ENCODE peak calls at places on chromosomes 5 and 9, in nine cellular contexts. S, A, W, G, C, O, X, R and F are unnamed samples.

GRCh38 chr5:54703091-54703490 is 185.5 kb downstream of the SNX18 start:
- DNase-seq in S (no peak), A (peak), W (no peak), G (no peak), C (no peak), O (peak), X (peak), R (peak), F (peak)

GRCh38 chr5:96079075-96079474 is 117.4 kb upstream of the ELL2 start:
- DNase-seq in S (no peak), A (peak), W (no peak), G (no peak), C (no peak), O (peak), X (peak), R (peak), F (peak)

GRCh38 chr5:72204946-72205345 is 97.7 kb downstream of the MAP1B start:
- DNase-seq in S (no peak), A (no peak), W (no peak), G (no peak), C (no peak), O (no peak), X (peak), R (no peak), F (no peak)

GRCh38 chr5:43658499-43658898 is 55.5 kb downstream of the NNT start:
- DNase-seq in S (no peak), A (peak), W (no peak), G (no peak), C (no peak), O (peak), X (peak), R (peak), F (peak)

GRCh38 chr5:172148381-172148780 is 39.6 kb downstream of the STK10 start:
- DNase-seq in S (no peak), A (no peak), W (no peak), G (peak), C (no peak), O (no peak), X (no peak), R (no peak), F (no peak)

GRCh38 chr5:28548856-28549255 is 1510.5 kb upstream of the CDH9 start:
- DNase-seq in S (no peak), A (peak), W (no peak), G (no peak), C (no peak), O (no peak), X (no peak), R (no peak), F (no peak)

GRCh38 chr5:130198927-130199326 is 294.7 kb downstream of the CHSY3 start:
- DNase-seq in S (peak), A (peak), W (no peak), G (no peak), C (peak), O (peak), X (peak), R (peak), F (peak)

GRCh38 chr9:37559125-37559524 is 17.1 kb downstream of the FBXO10 start:
- DNase-seq in S (no peak), A (no peak), W (no peak), G (no peak), C (no peak), O (no peak), X (no peak), R (no peak), F (no peak)

GRCh38 chr5:83488271-83488670 is 16.7 kb downstream of the VCAN start:
- DNase-seq in S (no peak), A (no peak), W (no peak), G (no peak), C (no peak), O (peak), X (no peak), R (peak), F (no peak)

GRCh38 chr5:95989283-95990048 is 27.8 kb upstream of the ELL2 start:
- DNase-seq in S (no peak), A (no peak), W (no peak), G (no peak), C (no peak), O (no peak), X (no peak), R (no peak), F (no peak)

GRCh38 chr9:136799854-136800657 is 3.9 kb downstream of the CCDC183 start:
- DNase-seq in S (peak), A (no peak), W (peak), G (peak), C (peak), O (peak), X (no peak), R (peak), F (peak)

GRCh38 chr9:116349684-116350083 is 196.1 kb downstream of the PAPPA start:
- DNase-seq in S (no peak), A (no peak), W (no peak), G (no peak), C (no peak), O (no peak), X (no peak), R (no peak), F (no peak)

GRCh38 chr5:80481019-80481893 is 6.6 kb upstream of the FAM151B start:
- DNase-seq in S (peak), A (peak), W (peak), G (no peak), C (peak), O (peak), X (peak), R (peak), F (peak)

GRCh38 chr5:173705512-173705825 is 89.0 kb upstream of the BOD1 start:
- DNase-seq in S (no peak), A (no peak), W (no peak), G (no peak), C (no peak), O (no peak), X (no peak), R (no peak), F (no peak)

GRCh38 chr5:34598177-34598794 is 57.8 kb upstream of the RAI14 start:
- DNase-seq in S (no peak), A (peak), W (no peak), G (no peak), C (no peak), O (peak), X (peak), R (peak), F (peak)

GRCh38 chr5:36150676-36151433 is 832 bp downstream of the LMBRD2 start:
- DNase-seq in S (peak), A (peak), W (no peak), G (peak), C (peak), O (peak), X (peak), R (peak), F (peak)

GRCh38 chr9:33943389-33943788 is 105.3 kb downstream of the UBAP2 start:
- DNase-seq in S (no peak), A (no peak), W (no peak), G (no peak), C (no peak), O (peak), X (no peak), R (peak), F (no peak)

GRCh38 chr9:128579194-128579593 is 26.8 kb downstream of the SPTAN1 start:
- DNase-seq in S (no peak), A (no peak), W (no peak), G (no peak), C (no peak), O (no peak), X (no peak), R (no peak), F (no peak)

DNA sequence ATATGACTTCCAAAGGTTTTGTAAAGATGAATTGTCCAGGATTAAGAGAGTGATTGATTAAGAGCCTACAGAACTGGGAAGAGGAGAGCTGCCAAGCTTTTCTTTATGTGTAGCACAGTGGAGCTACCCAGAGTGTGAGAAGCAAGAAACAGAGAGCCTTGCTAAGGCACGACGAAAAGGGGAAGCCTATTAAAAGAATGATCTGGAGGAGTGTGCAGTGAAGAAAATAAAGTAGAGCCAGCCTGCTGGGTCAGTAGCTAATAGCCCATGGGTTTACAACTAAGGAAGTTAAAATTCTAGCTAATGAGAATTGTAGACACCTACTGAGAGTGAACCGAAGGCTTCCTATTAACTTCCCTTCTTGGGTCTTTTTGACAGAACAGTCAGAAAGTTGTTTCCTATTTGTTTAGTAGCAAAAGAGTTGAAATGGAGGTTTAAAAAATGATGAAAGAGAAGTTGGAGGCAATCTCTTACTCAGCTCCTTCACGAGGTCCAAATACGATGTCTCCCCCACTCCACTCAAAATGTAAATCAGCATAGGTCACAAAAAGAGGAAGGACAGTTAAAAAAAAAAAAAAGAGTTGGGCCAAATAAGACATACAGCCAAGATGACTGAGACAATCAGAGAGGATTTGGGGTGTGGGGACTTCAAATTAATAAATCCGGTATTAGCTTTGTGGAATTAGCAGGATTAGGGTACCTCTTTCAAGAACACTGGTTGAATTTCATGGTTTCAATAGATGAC is 902 bp upstream of the PRR16 start:
- DNase-seq in S (no peak), A (no peak), W (no peak), G (no peak), C (no peak), O (no peak), X (no peak), R (no peak), F (no peak)
- H3K4me3 ChIP-seq in S (no peak), A (no peak), W (no peak), G (no peak), C (no peak), O (no peak), X (peak), R (no peak), F (no peak)

GRCh38 chr5:38598994-38599611 is 42.7 kb upstream of the LIFR start:
- DNase-seq in S (peak), A (peak), W (no peak), G (no peak), C (no peak), O (peak), X (peak), R (peak), F (peak)
- TF ChIP-seq CTCF in S (no peak), A (peak), W (no peak), G (no peak), C (no peak), O (no peak), X (no peak), R (no peak), F (no peak)

DNA sequence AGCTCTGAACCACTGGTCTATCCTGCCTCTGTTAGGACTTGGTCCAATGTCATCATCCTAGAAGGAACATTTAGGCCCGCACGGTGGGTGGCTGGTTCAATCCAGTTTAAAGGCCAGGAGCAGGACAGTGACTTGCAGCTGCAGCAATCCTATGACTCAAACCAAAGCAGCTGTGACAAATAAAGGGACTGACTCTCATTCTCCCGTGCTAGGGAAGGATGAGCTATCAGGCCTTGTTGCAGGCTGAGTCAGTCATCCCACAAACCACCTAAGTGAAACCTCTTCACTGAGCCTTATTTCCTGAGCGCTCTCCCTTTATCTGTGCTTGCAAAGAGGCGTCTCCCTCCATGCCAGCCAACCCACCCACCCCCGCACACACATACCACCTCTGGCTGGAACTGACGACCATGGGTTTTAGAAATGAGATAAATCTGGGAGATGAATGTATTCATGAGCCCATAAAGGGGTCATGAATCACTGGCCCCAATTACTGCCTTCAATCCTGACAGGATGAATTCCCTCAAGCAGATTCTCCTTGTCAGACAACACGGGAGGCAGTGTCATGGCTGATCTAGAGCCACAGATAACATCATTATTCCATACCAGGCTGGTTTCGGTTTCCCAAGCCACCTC is 93.4 kb downstream of the KCNIP1 start:
- DNase-seq in S (no peak), A (peak), W (no peak), G (no peak), C (peak), O (peak), X (peak), R (peak), F (no peak)
- H3K4me3 ChIP-seq in S (no peak), A (no peak), W (no peak), G (no peak), C (no peak), O (no peak), X (peak), R (no peak), F (no peak)

GRCh38 chr5:58913591-58913990 is 330.7 kb downstream of the RAB3C start:
- DNase-seq in S (no peak), A (no peak), W (no peak), G (no peak), C (no peak), O (no peak), X (no peak), R (no peak), F (no peak)

GRCh38 chr5:58911270-58911669 is 328.4 kb downstream of the RAB3C start:
- DNase-seq in S (no peak), A (no peak), W (no peak), G (no peak), C (no peak), O (no peak), X (no peak), R (no peak), F (no peak)

GRCh38 chr5:58912102-58912501 is 329.2 kb downstream of the RAB3C start:
- DNase-seq in S (no peak), A (no peak), W (no peak), G (no peak), C (no peak), O (no peak), X (no peak), R (no peak), F (no peak)
- TF ChIP-seq CTCF in S (no peak), A (no peak), W (no peak), G (no peak), C (no peak), O (no peak), X (no peak), R (no peak), F (no peak)

GRCh38 chr5:155996123-155996522 is 330.8 kb upstream of the SGCD start:
- DNase-seq in S (no peak), A (no peak), W (no peak), G (no peak), C (no peak), O (no peak), X (no peak), R (no peak), F (no peak)
- H3K4me3 ChIP-seq in S (no peak), A (no peak), W (no peak), G (no peak), C (no peak), O (no peak), X (no peak), R (no peak), F (no peak)

DNA sequence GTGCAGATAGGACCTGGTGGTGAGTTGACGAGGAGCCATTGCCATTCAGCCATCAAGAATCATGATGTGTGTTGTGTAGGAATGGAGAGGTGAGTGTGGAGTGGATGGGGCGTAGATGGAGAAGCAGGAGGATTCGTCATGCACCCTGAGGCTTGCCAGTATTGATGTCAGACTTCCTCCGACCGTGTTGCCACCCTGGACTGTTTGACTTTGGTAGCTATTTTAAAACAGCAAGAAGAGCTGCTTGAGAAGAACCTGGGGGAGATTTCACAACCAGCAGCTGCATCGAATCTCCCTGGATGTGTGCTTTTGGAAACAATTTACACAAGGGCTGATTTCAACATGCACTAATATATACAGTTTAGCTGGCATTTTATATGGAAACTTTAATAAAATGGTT is 64.3 kb downstream of the TMC1 start:
- DNase-seq in S (no peak), A (no peak), W (no peak), G (no peak), C (no peak), O (peak), X (peak), R (peak), F (peak)
- TF ChIP-seq CTCF in S (no peak), A (no peak), W (no peak), G (no peak), C (no peak), O (no peak), X (no peak), R (no peak), F (no peak)

GRCh38 chr5:3121813-3122212 is 370.3 kb upstream of the IRX2 start:
- DNase-seq in S (no peak), A (no peak), W (no peak), G (peak), C (no peak), O (no peak), X (no peak), R (no peak), F (no peak)
- H3K4me3 ChIP-seq in S (no peak), A (no peak), W (no peak), G (no peak), C (no peak), O (no peak), X (no peak), R (no peak), F (no peak)

DNA sequence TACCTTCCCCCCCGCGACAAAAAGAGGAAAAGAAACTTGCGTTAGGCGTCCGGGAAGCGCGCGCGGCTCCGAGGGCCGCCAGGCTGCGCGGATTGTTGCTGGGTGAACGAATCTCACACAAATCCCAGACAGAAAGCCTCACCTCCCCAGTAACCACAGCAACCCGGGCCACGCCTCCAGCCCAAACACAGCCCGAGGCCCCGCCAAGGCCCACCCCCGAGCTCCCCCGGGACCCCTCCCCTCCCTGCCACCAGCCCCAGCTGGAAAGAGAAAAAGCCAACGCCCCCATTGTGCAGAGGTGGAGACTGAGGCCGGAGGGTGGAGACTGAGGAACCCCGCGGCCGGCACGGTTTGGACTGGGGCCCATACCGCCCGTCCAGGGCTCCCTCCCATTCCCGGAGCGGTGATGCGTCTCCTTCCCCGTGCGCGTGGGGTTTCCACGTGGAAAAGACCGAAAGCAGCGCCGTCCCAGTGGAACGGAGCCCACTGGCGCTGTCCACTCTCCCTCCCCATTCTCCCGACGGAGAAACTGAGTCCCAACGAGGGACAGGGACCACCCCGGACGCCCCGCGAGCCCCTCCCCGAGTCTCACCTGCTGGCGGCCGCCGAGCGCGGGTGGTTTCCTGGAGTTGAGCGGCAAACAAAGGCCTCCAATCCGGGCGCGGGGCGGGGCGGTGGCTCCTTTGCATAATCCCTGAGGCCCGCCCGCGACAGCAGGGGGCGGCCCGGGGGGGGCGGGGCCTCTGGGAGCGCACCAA is 10.2 kb upstream of the AKNA start:
- DNase-seq in S (peak), A (peak), W (peak), G (peak), C (peak), O (peak), X (peak), R (peak), F (peak)
- TF ChIP-seq CTCF in S (no peak), A (no peak), W (no peak), G (peak), C (no peak), O (no peak), X (no peak), R (no peak), F (no peak)